ENCODE peak calls at places on chromosomes 16 and 17, in seven cellular contexts. Z, W, B, N, D, S and K are unnamed samples. For H3K36me3, the result is how much of the 10 kb centered on the place peaks cover.

GRCh38 chr17:66466933-66467367 is 164.5 kb downstream of the PRKCA start:
- DNase-seq in Z (no peak), W (peak), B (peak), N (no peak), D (peak), S (peak), K (no peak)

GRCh38 chr17:57236686-57237299 is 19.5 kb upstream of the MSI2 start:
- DNase-seq in Z (no peak), W (no peak), B (no peak), N (no peak), D (no peak), S (no peak), K (no peak)

GRCh38 chr17:57727776-57728175 is 17.3 kb downstream of the CCDC182 start:
- DNase-seq in Z (no peak), W (no peak), B (no peak), N (no peak), D (no peak), S (no peak), K (no peak)

GRCh38 chr17:21008992-21009671 is 33.7 kb downstream of the USP22 start:
- DNase-seq in Z (no peak), W (no peak), B (no peak), N (no peak), D (peak), S (no peak), K (no peak)

GRCh38 chr17:38742431-38743308 is 5.5 kb downstream of the PCGF2 start:
- DNase-seq in Z (peak), W (peak), B (no peak), N (no peak), D (no peak), S (peak), K (peak)

GRCh38 chr17:70863436-70864248 is 694.3 kb downstream of the KCNJ2 start:
- DNase-seq in Z (no peak), W (peak), B (no peak), N (no peak), D (no peak), S (no peak), K (no peak)

GRCh38 chr16:1052791-1053521 is 19.6 kb upstream of the SSTR5 start:
- DNase-seq in Z (no peak), W (no peak), B (no peak), N (no peak), D (no peak), S (no peak), K (no peak)

GRCh38 chr16:7614022-7614795 is 281.6 kb downstream of the RBFOX1 start:
- DNase-seq in Z (no peak), W (no peak), B (no peak), N (no peak), D (no peak), S (no peak), K (no peak)

GRCh38 chr17:57092171-57092570 is 7.1 kb downstream of the AKAP1 start:
- DNase-seq in Z (no peak), W (no peak), B (no peak), N (no peak), D (no peak), S (peak), K (peak)

GRCh38 chr17:81842725-81843504 is 8.1 kb upstream of the PPP1R27 start:
- DNase-seq in Z (no peak), W (peak), B (no peak), N (no peak), D (no peak), S (no peak), K (no peak)

GRCh38 chr17:263773-264172 is 82.3 kb upstream of the DOC2B start:
- DNase-seq in Z (peak), W (no peak), B (no peak), N (no peak), D (peak), S (no peak), K (no peak)

GRCh38 chr16:4471869-4472268 is 2.6 kb downstream of the NMRAL1 start:
- DNase-seq in Z (no peak), W (no peak), B (no peak), N (no peak), D (no peak), S (no peak), K (no peak)

GRCh38 chr16:66263973-66264310 is 102.5 kb upstream of the CDH5 start:
- DNase-seq in Z (no peak), W (no peak), B (no peak), N (no peak), D (peak), S (no peak), K (no peak)

GRCh38 chr16:89931964-89932363 is 8.8 kb downstream of the TUBB3 start:
- DNase-seq in Z (no peak), W (no peak), B (no peak), N (no peak), D (no peak), S (no peak), K (no peak)

GRCh38 chr16:70388281-70388680 is 41.6 kb downstream of the DDX19A start:
- DNase-seq in Z (no peak), W (no peak), B (no peak), N (no peak), D (no peak), S (no peak), K (no peak)

GRCh38 chr16:74813109-74813641 is 38.6 kb upstream of the FA2H start:
- DNase-seq in Z (peak), W (peak), B (peak), N (peak), D (peak), S (peak), K (peak)

GRCh38 chr17:73315481-73315880 is 3.7 kb upstream of the CDC42EP4 start:
- DNase-seq in Z (no peak), W (no peak), B (no peak), N (no peak), D (no peak), S (no peak), K (no peak)

GRCh38 chr17:12765544-12765943 is 23.8 kb upstream of the ARHGAP44 start:
- DNase-seq in Z (no peak), W (peak), B (no peak), N (no peak), D (no peak), S (peak), K (no peak)

GRCh38 chr17:19260958-19261357 is 23.8 kb downstream of the EPN2 start:
- DNase-seq in Z (no peak), W (no peak), B (no peak), N (no peak), D (no peak), S (no peak), K (no peak)

GRCh38 chr17:70405492-70406220 is 236.3 kb downstream of the KCNJ2 start:
- DNase-seq in Z (no peak), W (peak), B (no peak), N (no peak), D (peak), S (peak), K (no peak)

GRCh38 chr16:68423771-68424170 is 24.5 kb downstream of the SMPD3 start:
- DNase-seq in Z (no peak), W (no peak), B (no peak), N (no peak), D (no peak), S (no peak), K (no peak)
- TF ChIP-seq CTCF in Z (no peak), W (no peak), B (no peak), N (no peak), D (no peak), S (no peak), K (no peak)

DNA sequence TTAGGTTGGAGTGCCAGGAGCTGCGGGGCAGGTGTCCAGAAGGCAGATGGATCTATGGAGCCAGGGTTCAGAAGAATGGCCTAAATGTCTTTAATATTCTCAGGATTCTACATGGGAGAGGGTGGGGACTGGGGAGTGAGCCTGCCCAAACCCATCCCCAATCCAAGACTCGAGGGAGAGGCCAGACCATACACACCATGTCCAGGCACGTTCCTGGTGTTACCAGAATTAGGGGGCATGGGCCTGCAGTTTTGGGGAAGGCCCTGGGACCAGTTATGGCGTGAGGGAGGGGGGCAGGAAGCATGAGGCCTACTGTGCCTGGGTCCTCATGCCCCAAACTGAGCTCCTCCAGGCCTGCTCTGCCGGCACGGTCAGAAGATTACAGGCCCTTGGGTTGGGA is 1.9 kb downstream of the TAX1BP3 start:
- DNase-seq in Z (no peak), W (no peak), B (no peak), N (no peak), D (no peak), S (no peak), K (no peak)
- H3K36me3 ChIP-seq in Z (under half), W (under half), B (under half), N (under half), D (under half), S (under half), K (under half)

GRCh38 chr17:14513835-14514234 is 213.0 kb downstream of the HS3ST3B1 start:
- DNase-seq in Z (no peak), W (no peak), B (peak), N (no peak), D (no peak), S (no peak), K (no peak)

GRCh38 chr17:14510136-14510535 is 209.3 kb downstream of the HS3ST3B1 start:
- DNase-seq in Z (no peak), W (no peak), B (no peak), N (no peak), D (no peak), S (no peak), K (no peak)

DNA sequence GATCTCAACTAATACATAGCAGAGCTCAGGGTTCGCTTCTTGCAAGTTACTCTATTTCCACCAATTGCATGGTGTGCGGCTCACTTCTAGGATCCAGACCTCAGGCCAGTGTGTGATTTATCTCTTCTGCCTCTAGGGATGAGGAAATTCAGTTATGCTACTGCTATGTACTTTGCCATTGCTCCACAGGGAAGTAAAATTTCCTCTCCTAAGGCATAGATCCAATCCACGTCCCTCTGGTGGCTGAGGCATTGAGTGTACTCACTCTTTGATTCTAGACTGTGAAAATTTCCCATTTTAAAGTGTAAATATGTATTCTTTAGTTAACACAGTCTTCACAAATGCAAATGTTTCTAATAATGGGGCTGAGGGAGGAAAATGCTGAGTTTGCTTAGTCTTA is 214.1 kb downstream of the HS3ST3B1 start:
- DNase-seq in Z (no peak), W (no peak), B (peak), N (no peak), D (no peak), S (no peak), K (no peak)
- TF ChIP-seq CTCF in Z (no peak), W (no peak), B (peak), N (no peak), D (no peak), S (peak), K (no peak)

GRCh38 chr17:61160789-61161440 is 238.7 kb upstream of the TBX2 start:
- DNase-seq in Z (no peak), W (no peak), B (no peak), N (no peak), D (no peak), S (no peak), K (no peak)

GRCh38 chr17:61158372-61158771 is 241.3 kb upstream of the TBX2 start:
- DNase-seq in Z (no peak), W (no peak), B (no peak), N (no peak), D (no peak), S (no peak), K (no peak)

GRCh38 chr17:61161615-61162134 is 238.0 kb upstream of the TBX2 start:
- DNase-seq in Z (no peak), W (no peak), B (no peak), N (no peak), D (no peak), S (no peak), K (no peak)

GRCh38 chr17:61157246-61157887 is 242.3 kb upstream of the TBX2 start:
- DNase-seq in Z (no peak), W (no peak), B (no peak), N (no peak), D (no peak), S (peak), K (no peak)

GRCh38 chr17:61159415-61159814 is 240.2 kb upstream of the TBX2 start:
- DNase-seq in Z (no peak), W (no peak), B (peak), N (no peak), D (no peak), S (peak), K (no peak)
- H3K36me3 ChIP-seq in Z (under half), W (under half), B (under half), N (under half), D (under half), S (under half), K (under half)

GRCh38 chr17:4358154-4358553 is 8.3 kb downstream of the UBE2G1 start:
- DNase-seq in Z (no peak), W (no peak), B (no peak), N (no peak), D (no peak), S (no peak), K (no peak)

GRCh38 chr17:4364622-4365041 is 1.8 kb downstream of the UBE2G1 start:
- DNase-seq in Z (peak), W (no peak), B (no peak), N (no peak), D (no peak), S (no peak), K (peak)

GRCh38 chr17:4365103-4365627 is 1.3 kb downstream of the UBE2G1 start:
- DNase-seq in Z (peak), W (peak), B (peak), N (peak), D (peak), S (peak), K (peak)

GRCh38 chr17:4365628-4366311 is 705 bp downstream of the UBE2G1 start:
- DNase-seq in Z (peak), W (peak), B (peak), N (peak), D (no peak), S (no peak), K (peak)

GRCh38 chr17:4362141-4362540 is 4.3 kb downstream of the UBE2G1 start:
- DNase-seq in Z (no peak), W (no peak), B (no peak), N (no peak), D (no peak), S (no peak), K (no peak)
- TF ChIP-seq CTCF in Z (no peak), W (no peak), B (no peak), N (no peak), D (no peak), S (peak), K (no peak)

GRCh38 chr17:44402564-44403172 is 13.2 kb upstream of the ITGA2B start:
- DNase-seq in Z (no peak), W (no peak), B (no peak), N (no peak), D (no peak), S (no peak), K (no peak)
- H3K36me3 ChIP-seq in Z (under half), W (under half), B (under half), N (half or more), D (half or more), S (under half), K (under half)

DNA sequence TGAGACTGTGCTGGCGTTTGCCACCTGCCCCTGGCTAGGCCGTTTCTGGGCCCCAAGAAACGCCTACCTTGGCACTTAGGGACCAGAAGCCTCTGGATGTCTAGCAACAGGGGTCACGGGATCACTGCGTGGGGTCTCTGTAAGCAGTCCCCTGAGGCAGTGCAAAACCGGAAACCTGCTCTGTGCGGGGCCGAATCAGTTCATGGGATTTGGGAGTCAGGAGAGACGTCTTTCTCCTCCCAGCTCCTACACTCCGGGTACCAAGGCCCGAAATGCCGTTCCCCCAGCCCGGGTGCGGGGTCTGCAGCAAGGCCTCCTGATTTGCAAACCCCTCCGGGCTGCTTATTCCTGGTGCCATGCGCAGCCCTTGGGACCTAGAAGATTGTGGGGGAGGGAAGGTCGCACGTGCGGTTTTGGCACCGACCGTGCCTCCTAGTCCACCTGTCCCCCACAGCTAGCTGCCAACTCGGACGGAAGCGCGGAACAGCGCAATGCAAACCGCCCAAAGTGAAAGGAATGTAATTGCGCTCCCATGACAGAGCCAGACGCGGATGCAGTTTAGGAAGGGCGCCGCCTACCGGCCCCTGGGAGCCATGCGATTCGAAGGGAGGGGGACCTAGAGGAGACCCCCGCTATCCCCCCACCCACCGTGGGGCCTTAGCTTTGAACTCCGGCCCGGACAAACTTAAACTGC is 6.5 kb downstream of the IRX5 start:
- DNase-seq in Z (no peak), W (no peak), B (peak), N (peak), D (no peak), S (no peak), K (no peak)
- TF ChIP-seq CTCF in Z (peak), W (peak), B (peak), N (peak), D (peak), S (peak), K (peak)

GRCh38 chr16:85798901-85799496 is 345 bp downstream of the EMC8 start:
- DNase-seq in Z (peak), W (peak), B (peak), N (peak), D (no peak), S (no peak), K (no peak)

GRCh38 chr16:85798283-85798776 is 1.0 kb downstream of the EMC8 start:
- DNase-seq in Z (no peak), W (no peak), B (peak), N (no peak), D (no peak), S (no peak), K (no peak)

GRCh38 chr16:85800321-85800669 is 800 bp downstream of the COX4I1 start:
- DNase-seq in Z (peak), W (no peak), B (peak), N (no peak), D (no peak), S (no peak), K (no peak)

GRCh38 chr16:85796599-85796998 is 2.7 kb downstream of the EMC8 start:
- DNase-seq in Z (no peak), W (no peak), B (no peak), N (no peak), D (no peak), S (no peak), K (no peak)

GRCh38 chr16:85799497-85800320 is at the start of the genes COX4I1 and EMC8:
- DNase-seq in Z (peak), W (peak), B (peak), N (peak), D (peak), S (peak), K (peak)
- H3K36me3 ChIP-seq in Z (under half), W (under half), B (under half), N (under half), D (half or more), S (under half), K (under half)

DNA sequence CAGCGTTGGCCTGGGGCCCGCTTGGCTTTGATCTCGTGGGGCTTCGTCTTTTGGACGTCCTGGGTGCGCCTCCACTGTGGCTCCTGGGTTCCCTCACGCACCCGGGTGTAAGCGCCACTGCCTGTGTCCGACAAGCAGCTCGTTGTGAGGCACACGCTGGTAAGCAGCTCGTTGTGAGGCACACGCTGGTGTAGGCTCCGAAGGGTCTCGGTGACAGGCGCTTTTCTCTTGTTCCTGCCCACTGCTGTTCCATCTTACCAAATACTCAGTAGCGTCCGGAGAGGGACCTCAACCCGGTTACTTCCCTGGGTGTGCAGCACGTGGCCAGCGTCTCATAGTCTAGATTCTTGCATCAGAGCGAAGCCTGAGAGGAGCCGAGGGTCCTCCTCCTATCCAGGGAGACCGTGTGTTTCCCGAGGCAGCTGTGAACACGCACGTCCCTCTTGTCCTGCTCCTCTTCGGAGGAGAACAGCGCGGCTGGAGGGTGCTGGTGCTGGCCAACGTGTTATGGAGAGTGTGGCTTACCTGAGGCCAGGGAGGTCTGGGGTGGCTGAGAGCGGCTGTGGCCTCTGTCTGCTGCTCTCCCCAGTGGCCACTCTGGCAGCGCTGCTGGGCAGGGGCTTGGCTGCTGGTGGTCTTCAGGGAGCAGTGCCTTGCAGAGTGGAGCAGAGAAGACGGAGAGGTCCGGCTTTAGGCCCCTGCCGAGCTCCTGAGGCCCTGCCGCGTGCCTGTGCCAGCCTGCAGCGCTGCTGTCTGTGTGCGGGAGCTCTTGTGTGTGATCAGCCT is 32.1 kb upstream of the ZNF750 start:
- DNase-seq in Z (no peak), W (no peak), B (no peak), N (no peak), D (no peak), S (no peak), K (no peak)
- TF ChIP-seq CTCF in Z (no peak), W (no peak), B (no peak), N (no peak), D (no peak), S (no peak), K (no peak)